ENCODE peak calls at places on chromosomes 7 and 10, in four cellular contexts. T, C, H and K are unnamed samples.

GRCh38 chr7:19362099-19362498 is 216.9 kb upstream of the FERD3L start:
- DNase-seq in T (no peak), C (peak; percentile 84), H (no peak), K (peak; percentile 82)

GRCh38 chr10:72229261-72230251 is 13.5 kb upstream of the ASCC1 start:
- DNase-seq in T (no peak), C (peak; percentile 91), H (no peak), K (peak; percentile 14)

GRCh38 chr10:48456361-48456804 is 148.5 kb downstream of the ARHGAP22 start:
- DNase-seq in T (no peak), C (no peak), H (peak; percentile 75), K (no peak)

GRCh38 chr10:43324847-43325246 is 46.6 kb upstream of the FXYD4 start:
- DNase-seq in T (no peak), C (no peak), H (no peak), K (no peak)

GRCh38 chr7:33982425-33982786 is 77.1 kb downstream of the BMPER start:
- DNase-seq in T (no peak), C (peak; percentile 54), H (no peak), K (peak; percentile 62)

GRCh38 chr7:107394831-107395230 is 75.0 kb upstream of the GPR22 start:
- DNase-seq in T (peak; percentile 59), C (no peak), H (no peak), K (no peak)

GRCh38 chr7:2870471-2870941 is 26.4 kb upstream of the GNA12 start:
- DNase-seq in T (no peak), C (peak; percentile 37), H (peak; percentile 74), K (peak; percentile 75)

GRCh38 chr7:28126047-28127041 is 54.3 kb downstream of the JAZF1 start:
- DNase-seq in T (no peak), C (peak; percentile 44), H (no peak), K (peak; percentile 43)

GRCh38 chr10:1487288-1487687 is 250.0 kb downstream of the ADARB2 start:
- DNase-seq in T (no peak), C (no peak), H (no peak), K (no peak)

DNA sequence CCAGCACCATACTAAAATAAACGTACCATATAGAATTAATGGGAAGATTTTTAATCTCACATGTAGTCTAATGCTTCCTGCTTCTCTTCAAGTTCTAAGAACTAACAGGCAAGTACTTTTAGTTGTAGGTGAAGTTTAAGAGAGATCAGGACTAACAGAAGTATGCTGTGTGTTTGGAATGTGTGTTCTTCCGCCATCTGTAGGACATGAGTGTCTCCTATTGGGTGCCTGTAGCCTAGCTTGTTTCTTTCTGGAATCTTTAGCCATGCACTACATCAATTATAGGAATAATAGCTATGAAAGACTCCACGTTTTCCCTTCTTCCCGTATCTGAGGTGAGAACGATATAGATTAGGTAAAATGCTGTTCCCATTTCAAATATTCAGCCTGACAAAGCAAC is 140.2 kb upstream of the AHR start:
- DNase-seq in T (no peak), C (peak; percentile 17), H (no peak), K (peak; percentile 6)
- TF ChIP-seq CTCF in T (no peak), C (no peak), H (no peak), K (no peak)

DNA sequence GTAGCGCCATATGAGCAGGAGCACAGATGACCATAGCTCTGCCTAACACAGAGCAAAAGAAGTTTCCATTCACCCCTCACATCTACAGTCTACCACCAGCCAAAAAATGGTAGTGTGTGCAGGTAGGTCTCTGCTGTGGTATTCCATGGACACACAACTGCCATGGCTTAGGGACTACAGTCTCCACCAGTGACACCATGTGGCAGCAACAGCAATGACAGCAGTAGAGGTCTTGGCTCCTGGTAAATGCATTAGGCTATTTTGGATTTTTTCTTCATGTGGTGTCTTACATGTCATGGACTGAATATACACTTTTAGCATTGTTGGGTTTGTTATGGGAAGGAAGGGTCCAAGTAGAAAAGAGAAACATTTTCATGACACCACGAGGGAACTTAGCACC is 70.1 kb upstream of the CABCOCO1 start:
- DNase-seq in T (no peak), C (peak; percentile 51), H (no peak), K (peak; percentile 51)
- TF ChIP-seq CTCF in T (peak; percentile 19), C (peak; percentile 31), H (no peak), K (peak; percentile 70)

GRCh38 chr10:109386921-109387320 is 536.4 kb downstream of the XPNPEP1 start:
- DNase-seq in T (no peak), C (no peak), H (no peak), K (no peak)

DNA sequence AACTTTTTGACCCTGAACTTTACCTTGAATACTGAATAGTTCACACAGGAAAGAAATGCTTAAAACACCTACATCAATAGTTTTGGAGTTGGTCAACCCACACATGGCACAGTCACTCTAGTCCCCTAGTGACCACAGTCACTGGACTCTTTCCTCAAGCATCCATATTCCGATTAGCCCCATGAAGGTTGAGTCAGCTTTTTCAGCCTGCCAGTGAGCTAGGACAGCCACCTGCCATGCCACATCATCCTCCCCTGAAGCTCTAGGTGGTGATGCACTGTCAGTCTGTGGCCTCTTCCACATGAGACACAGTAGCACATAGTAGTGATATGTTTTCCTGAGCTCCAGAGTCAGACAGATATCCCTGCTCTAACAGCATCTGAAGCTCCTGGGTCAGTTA is 537.2 kb downstream of the XPNPEP1 start:
- DNase-seq in T (no peak), C (no peak), H (no peak), K (no peak)
- TF ChIP-seq CTCF in T (no peak), C (no peak), H (no peak), K (no peak)

GRCh38 chr10:31467791-31468535 is 148.9 kb downstream of the ZEB1 start:
- DNase-seq in T (no peak), C (peak; percentile 51), H (peak; percentile 25), K (peak; percentile 77)
- TF ChIP-seq CTCF in T (peak; percentile 13), C (peak; percentile 32), H (peak; percentile 47), K (peak; percentile 95)

DNA sequence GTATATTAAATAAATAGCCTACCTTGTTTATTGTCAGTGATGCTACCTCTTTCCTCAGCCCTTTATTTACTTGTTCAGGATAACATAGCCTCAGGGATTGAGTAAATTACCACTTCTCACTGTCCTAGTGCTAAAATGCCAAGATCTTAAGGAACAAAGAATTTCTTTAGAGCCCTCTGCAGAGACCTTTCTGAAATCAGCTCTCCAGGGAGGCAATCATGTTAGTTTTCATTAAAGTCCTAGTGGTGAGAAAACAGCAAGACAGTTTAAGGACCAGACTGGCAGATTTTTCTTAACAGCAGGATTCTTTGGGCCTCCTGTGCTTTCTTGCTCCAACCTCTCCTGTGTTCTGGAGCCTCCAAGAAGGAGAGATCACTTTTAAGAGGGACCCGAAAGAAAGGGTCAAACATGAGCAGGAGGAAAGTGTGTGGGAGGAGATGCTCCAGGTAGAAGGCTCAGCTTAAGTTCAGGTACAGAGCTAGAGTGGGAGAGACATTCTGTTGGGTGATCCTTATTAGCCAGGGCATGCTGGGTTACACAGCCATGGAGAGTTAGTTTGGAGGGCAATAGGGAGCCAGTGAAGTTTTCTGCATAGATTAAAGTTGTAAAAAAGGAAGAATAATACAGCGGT is 1.2 kb upstream of the PLCE1 start:
- DNase-seq in T (no peak), C (no peak), H (no peak), K (no peak)
- TF ChIP-seq CTCF in T (peak; percentile 15), C (peak; percentile 13), H (no peak), K (peak; percentile 30)

GRCh38 chr7:63113713-63114285 is 884.9 kb upstream of the ZNF722 start:
- DNase-seq in T (no peak), C (no peak), H (no peak), K (no peak)
- TF ChIP-seq CTCF in T (no peak), C (no peak), H (no peak), K (no peak)

GRCh38 chr7:42097756-42098155 is 139.3 kb downstream of the GLI3 start:
- DNase-seq in T (peak; percentile 34), C (peak; percentile 94), H (no peak), K (peak; percentile 96)
- TF ChIP-seq CTCF in T (peak; percentile 27), C (peak; percentile 23), H (no peak), K (peak; percentile 23)

GRCh38 chr7:50534690-50535290 is 30.4 kb downstream of the DDC start:
- DNase-seq in T (peak; percentile 92), C (peak; percentile 96), H (no peak), K (peak; percentile 98)
- TF ChIP-seq CTCF in T (peak; percentile 30), C (no peak), H (no peak), K (no peak)

DNA sequence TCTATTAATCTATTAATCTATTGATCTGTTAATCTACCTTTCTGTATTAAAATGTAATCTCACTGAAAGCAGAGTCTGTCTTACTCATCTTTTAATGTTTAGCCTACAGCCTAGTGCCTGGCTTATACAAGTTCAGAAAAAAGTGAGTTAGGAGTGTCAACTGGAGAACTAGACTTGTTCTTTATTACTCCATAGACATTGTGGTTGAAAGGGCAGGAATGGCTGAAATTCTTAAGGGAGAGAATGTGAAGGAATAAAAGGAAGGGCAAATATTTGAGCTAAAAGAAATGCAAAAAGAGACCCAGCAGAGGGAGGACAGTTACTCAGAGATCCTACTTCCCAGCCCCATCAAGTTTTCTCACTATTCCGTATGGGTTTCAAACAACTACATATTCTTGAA is 64.9 kb downstream of the MDFIC start:
- DNase-seq in T (no peak), C (no peak), H (no peak), K (no peak)
- TF ChIP-seq CTCF in T (no peak), C (no peak), H (no peak), K (no peak)